ENCODE peak calls at places on chromosomes 5 and 9, in five cellular contexts. One of them, this sample, is unnamed.

GRCh38 chr9:86721843-86722705 is 225.2 kb downstream of the GAS1 start:
- DNase-seq in A549: no peak
- DNase-seq in gastrocnemius medialis: peak; percentile 59
- DNase-seq in sigmoid colon: peak; percentile 87
- DNase-seq in uterus: peak; percentile 86
- DNase-seq in this sample: peak; percentile 43

GRCh38 chr5:135604046-135604445 is 25.3 kb upstream of the CXCL14 start:
- DNase-seq in A549: no peak
- DNase-seq in gastrocnemius medialis: no peak
- DNase-seq in sigmoid colon: no peak
- DNase-seq in uterus: no peak
- DNase-seq in this sample: no peak

GRCh38 chr5:76180817-76181805 is 97.9 kb downstream of the SV2C start:
- DNase-seq in A549: no peak
- DNase-seq in gastrocnemius medialis: no peak
- DNase-seq in sigmoid colon: no peak
- DNase-seq in uterus: no peak
- DNase-seq in this sample: no peak

GRCh38 chr5:154740957-154741356 is 14.2 kb upstream of the LARP1 start:
- DNase-seq in A549: no peak
- DNase-seq in gastrocnemius medialis: peak; percentile 68
- DNase-seq in sigmoid colon: peak; percentile 86
- DNase-seq in uterus: peak; percentile 55
- DNase-seq in this sample: no peak

GRCh38 chr5:2522372-2522771 is 229.1 kb downstream of the IRX2 start:
- DNase-seq in A549: no peak
- DNase-seq in gastrocnemius medialis: no peak
- DNase-seq in sigmoid colon: no peak
- DNase-seq in uterus: no peak
- DNase-seq in this sample: no peak

GRCh38 chr5:42943931-42944631 is 96.0 kb downstream of the ANXA2R start:
- DNase-seq in A549: no peak
- DNase-seq in gastrocnemius medialis: no peak
- DNase-seq in sigmoid colon: no peak
- DNase-seq in uterus: no peak
- DNase-seq in this sample: no peak

GRCh38 chr5:141564216-141564692 is 54.5 kb downstream of the DIAPH1 start:
- DNase-seq in A549: peak; percentile 50
- DNase-seq in gastrocnemius medialis: peak; percentile 63
- DNase-seq in sigmoid colon: peak; percentile 72
- DNase-seq in uterus: peak; percentile 82
- DNase-seq in this sample: peak; percentile 75

GRCh38 chr9:32350682-32351081 is 33.8 kb upstream of the ACO1 start:
- DNase-seq in A549: peak; percentile 5
- DNase-seq in gastrocnemius medialis: no peak
- DNase-seq in sigmoid colon: no peak
- DNase-seq in uterus: no peak
- DNase-seq in this sample: no peak

GRCh38 chr5:129820-130219 is 37.9 kb downstream of the PLEKHG4B start:
- DNase-seq in A549: no peak
- DNase-seq in gastrocnemius medialis: no peak
- DNase-seq in sigmoid colon: no peak
- DNase-seq in uterus: no peak
- DNase-seq in this sample: no peak

GRCh38 chr9:86926130-86926529 is 21.2 kb downstream of the GAS1 start:
- DNase-seq in A549: no peak
- DNase-seq in gastrocnemius medialis: no peak
- DNase-seq in sigmoid colon: no peak
- DNase-seq in uterus: no peak
- DNase-seq in this sample: no peak

GRCh38 chr9:108412755-108413154 is 443.0 kb downstream of the ACTL7B start:
- DNase-seq in A549: no peak
- DNase-seq in gastrocnemius medialis: no peak
- DNase-seq in sigmoid colon: no peak
- DNase-seq in uterus: no peak
- DNase-seq in this sample: no peak

GRCh38 chr9:37419204-37419603 is 3.3 kb upstream of the GRHPR start:
- DNase-seq in A549: no peak
- DNase-seq in gastrocnemius medialis: no peak
- DNase-seq in sigmoid colon: no peak
- DNase-seq in uterus: no peak
- DNase-seq in this sample: no peak

GRCh38 chr9:133147412-133148271 is 16.1 kb downstream of the GBGT1 start:
- DNase-seq in A549: peak; percentile 94
- DNase-seq in gastrocnemius medialis: peak; percentile 71
- DNase-seq in sigmoid colon: peak; percentile 82
- DNase-seq in uterus: peak; percentile 78
- DNase-seq in this sample: peak; percentile 89

GRCh38 chr5:175166013-175166412 is 278.0 kb downstream of the DRD1 start:
- DNase-seq in A549: no peak
- DNase-seq in gastrocnemius medialis: no peak
- DNase-seq in sigmoid colon: no peak
- DNase-seq in uterus: no peak
- DNase-seq in this sample: no peak

GRCh38 chr9:37156781-37157356 is 36.5 kb downstream of the ZCCHC7 start:
- DNase-seq in A549: no peak
- DNase-seq in gastrocnemius medialis: no peak
- DNase-seq in sigmoid colon: no peak
- DNase-seq in uterus: no peak
- DNase-seq in this sample: no peak

GRCh38 chr9:106583751-106584150 is 279.2 kb upstream of the ZNF462 start:
- DNase-seq in A549: no peak
- DNase-seq in gastrocnemius medialis: no peak
- DNase-seq in sigmoid colon: no peak
- DNase-seq in uterus: no peak
- DNase-seq in this sample: no peak

GRCh38 chr5:179131321-179131835 is 71.2 kb downstream of the ZNF354C start:
- DNase-seq in A549: no peak
- DNase-seq in gastrocnemius medialis: no peak
- DNase-seq in sigmoid colon: no peak
- DNase-seq in uterus: no peak
- DNase-seq in this sample: no peak

GRCh38 chr5:14258840-14259239 is 115.7 kb downstream of the TRIO start:
- DNase-seq in A549: no peak
- DNase-seq in gastrocnemius medialis: no peak
- DNase-seq in sigmoid colon: no peak
- DNase-seq in uterus: no peak
- DNase-seq in this sample: no peak

GRCh38 chr5:152601806-152602467 is 196.9 kb upstream of the NMUR2 start:
- DNase-seq in A549: no peak
- DNase-seq in gastrocnemius medialis: no peak
- DNase-seq in sigmoid colon: no peak
- DNase-seq in uterus: no peak
- DNase-seq in this sample: no peak

GRCh38 chr9:114382951-114383865 is 4.6 kb downstream of the AKNA start:
- DNase-seq in A549: no peak
- DNase-seq in gastrocnemius medialis: peak; percentile 52
- DNase-seq in sigmoid colon: peak; percentile 83
- DNase-seq in uterus: peak; percentile 61
- DNase-seq in this sample: no peak

GRCh38 chr5:1299511-1299850 is 4.6 kb upstream of the TERT start:
- DNase-seq in A549: no peak
- DNase-seq in gastrocnemius medialis: no peak
- DNase-seq in sigmoid colon: peak; percentile 52
- DNase-seq in uterus: no peak
- DNase-seq in this sample: no peak

GRCh38 chr5:137186759-137187461 is 312.2 kb downstream of the SPOCK1 start:
- DNase-seq in A549: no peak
- DNase-seq in gastrocnemius medialis: peak; percentile 47
- DNase-seq in sigmoid colon: peak; percentile 70
- DNase-seq in uterus: peak; percentile 52
- DNase-seq in this sample: no peak

GRCh38 chr5:62030326-62030725 is 275.7 kb upstream of the KIF2A start:
- DNase-seq in A549: no peak
- DNase-seq in gastrocnemius medialis: no peak
- DNase-seq in sigmoid colon: no peak
- DNase-seq in uterus: no peak
- DNase-seq in this sample: no peak

GRCh38 chr9:136044207-136044970 is 50.7 kb downstream of the NACC2 start:
- DNase-seq in A549: no peak
- DNase-seq in gastrocnemius medialis: no peak
- DNase-seq in sigmoid colon: no peak
- DNase-seq in uterus: no peak
- DNase-seq in this sample: no peak

GRCh38 chr9:121717141-121717749 is 65.8 kb downstream of the DAB2IP start:
- DNase-seq in A549: no peak
- DNase-seq in gastrocnemius medialis: no peak
- DNase-seq in sigmoid colon: no peak
- DNase-seq in uterus: no peak
- DNase-seq in this sample: no peak

GRCh38 chr9:21558627-21559401 is 76.7 kb upstream of the IFNE start:
- DNase-seq in A549: no peak
- DNase-seq in gastrocnemius medialis: no peak
- DNase-seq in sigmoid colon: no peak
- DNase-seq in uterus: no peak
- DNase-seq in this sample: peak; percentile 10

GRCh38 chr5:172577510-172577909 is 63.6 kb upstream of the NEURL1B start:
- DNase-seq in A549: no peak
- DNase-seq in gastrocnemius medialis: no peak
- DNase-seq in sigmoid colon: no peak
- DNase-seq in uterus: no peak
- DNase-seq in this sample: no peak

GRCh38 chr5:425714-426113 is 17.3 kb upstream of the EXOC3 start:
- DNase-seq in A549: no peak
- DNase-seq in gastrocnemius medialis: no peak
- DNase-seq in sigmoid colon: peak; percentile 35
- DNase-seq in uterus: no peak
- DNase-seq in this sample: no peak

GRCh38 chr5:56951131-56951945 is 585 bp downstream of the MIER3 start:
- DNase-seq in A549: peak; percentile 31
- DNase-seq in gastrocnemius medialis: no peak
- DNase-seq in sigmoid colon: peak; percentile 66
- DNase-seq in uterus: peak; percentile 15
- DNase-seq in this sample: peak; percentile 11

GRCh38 chr5:19322716-19323485 is 665.1 kb downstream of the CDH18 start:
- DNase-seq in A549: peak; percentile 14
- DNase-seq in gastrocnemius medialis: no peak
- DNase-seq in sigmoid colon: no peak
- DNase-seq in uterus: no peak
- DNase-seq in this sample: no peak

GRCh38 chr9:131810351-131811170 is 70.7 kb upstream of the RAPGEF1 start:
- DNase-seq in A549: peak; percentile 31
- DNase-seq in gastrocnemius medialis: no peak
- DNase-seq in sigmoid colon: no peak
- DNase-seq in uterus: no peak
- DNase-seq in this sample: no peak

GRCh38 chr5:138110266-138110963 is 26.6 kb downstream of the WNT8A start:
- DNase-seq in A549: no peak
- DNase-seq in gastrocnemius medialis: no peak
- DNase-seq in sigmoid colon: no peak
- DNase-seq in uterus: no peak
- DNase-seq in this sample: no peak

DNA sequence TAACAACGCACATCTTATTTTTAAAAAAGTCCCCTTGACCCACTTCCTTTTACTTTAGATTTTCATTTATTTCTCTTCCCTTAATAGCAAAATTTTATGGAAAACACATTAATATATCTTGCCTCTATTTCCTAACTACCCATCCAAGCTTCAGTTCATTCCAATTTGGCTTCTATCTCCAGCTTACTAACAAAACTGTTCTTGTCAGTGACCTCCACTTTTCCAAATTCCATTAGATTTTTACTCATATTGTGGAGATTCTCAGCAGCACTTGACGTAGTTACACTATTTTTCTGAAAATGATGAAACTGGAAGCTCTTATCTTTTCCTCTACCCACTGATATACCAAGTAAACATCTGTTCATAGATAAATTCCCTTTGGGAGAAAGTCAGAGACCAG is 46.5 kb upstream of the ADAMTS19 start:
- DNase-seq in A549: no peak
- DNase-seq in gastrocnemius medialis: no peak
- DNase-seq in sigmoid colon: no peak
- DNase-seq in uterus: no peak
- DNase-seq in this sample: no peak
- H3K27ac ChIP-seq in A549: no peak overlapping the region
- H3K27ac ChIP-seq in gastrocnemius medialis: no peak overlapping the region
- H3K27ac ChIP-seq in sigmoid colon: no peak overlapping the region
- H3K27ac ChIP-seq in uterus: no peak overlapping the region
- H3K27ac ChIP-seq in this sample: no peak overlapping the region

GRCh38 chr9:81664638-81665513 is 24.5 kb downstream of the TLE1 start:
- DNase-seq in A549: no peak
- DNase-seq in gastrocnemius medialis: peak; percentile 38
- DNase-seq in sigmoid colon: no peak
- DNase-seq in uterus: no peak
- DNase-seq in this sample: no peak
- TF ChIP-seq POLR2A in A549: no peak
- TF ChIP-seq POLR2A in gastrocnemius medialis: peak; percentile 16
- TF ChIP-seq POLR2A in sigmoid colon: no peak
- TF ChIP-seq POLR2A in uterus: no peak
- TF ChIP-seq POLR2A in this sample: no peak

GRCh38 chr9:92711146-92711545 is 41.2 kb upstream of the IPPK start:
- DNase-seq in A549: no peak
- DNase-seq in gastrocnemius medialis: no peak
- DNase-seq in sigmoid colon: no peak
- DNase-seq in uterus: no peak
- DNase-seq in this sample: no peak
- H3K27ac ChIP-seq in A549: no peak overlapping the region
- H3K27ac ChIP-seq in gastrocnemius medialis: no peak overlapping the region
- H3K27ac ChIP-seq in sigmoid colon: no peak overlapping the region
- H3K27ac ChIP-seq in uterus: no peak overlapping the region
- H3K27ac ChIP-seq in this sample: no peak overlapping the region

DNA sequence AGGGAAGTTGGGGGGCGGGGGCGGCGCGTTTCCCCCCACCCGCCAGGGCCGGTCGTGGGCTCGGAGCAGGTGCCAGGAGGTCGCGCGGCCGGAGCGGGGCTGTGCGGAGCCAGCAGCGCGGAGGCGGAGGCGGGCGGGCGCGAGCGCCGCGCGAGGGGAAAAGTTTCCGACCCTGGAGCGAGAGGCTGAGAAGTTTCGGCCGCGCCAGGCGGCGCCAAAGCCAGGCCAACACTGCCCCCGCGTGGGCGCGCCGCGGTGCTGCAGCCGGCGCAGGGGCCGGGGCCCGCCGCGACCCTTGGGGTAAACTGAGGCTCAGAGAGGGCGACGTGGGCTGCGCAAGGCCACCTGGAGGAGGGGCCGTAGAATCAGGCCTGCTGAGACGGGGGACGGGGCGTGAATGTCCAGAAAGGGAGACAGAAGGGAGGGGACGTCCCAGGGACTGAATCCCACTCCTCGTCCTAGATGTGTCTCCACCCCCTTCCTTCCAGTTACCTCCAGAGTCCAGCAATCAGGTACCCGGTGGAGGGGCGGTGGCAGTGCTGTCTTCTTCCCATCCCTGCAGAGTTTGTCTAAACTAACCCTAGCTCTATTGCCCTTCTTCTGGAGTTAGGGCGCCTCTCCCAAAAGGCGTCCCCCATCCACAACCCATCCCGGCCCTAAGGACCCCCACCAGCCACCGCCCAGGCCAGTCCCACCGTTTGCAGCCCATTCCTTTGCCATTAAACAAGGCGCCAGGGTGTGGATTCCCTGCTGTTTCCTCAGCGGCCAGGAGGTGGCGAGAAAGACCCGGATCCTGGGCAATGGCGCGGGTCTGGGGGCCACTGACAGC is 10.2 kb downstream of the C9orf50 start:
- DNase-seq in A549: peak; percentile 88
- DNase-seq in gastrocnemius medialis: peak; percentile 60
- DNase-seq in sigmoid colon: peak; percentile 90
- DNase-seq in uterus: peak; percentile 78
- DNase-seq in this sample: peak; percentile 82
- TF ChIP-seq POLR2A in A549: peak; percentile 19
- TF ChIP-seq POLR2A in gastrocnemius medialis: no peak
- TF ChIP-seq POLR2A in sigmoid colon: no peak
- TF ChIP-seq POLR2A in uterus: peak; percentile 51
- TF ChIP-seq POLR2A in this sample: no peak